ENCODE peak calls at places on chromosomes 16 and 17, in four cellular contexts. T, M, D and Z are unnamed samples.
A peak's percentile ranks its signal among the peaks of the same experiment; 100 is the strongest.

GRCh38 chr16:69863882-69864281 is 87.3 kb upstream of the CLEC18A start:
- DNase-seq in T (no peak), D (no peak), M (no peak), Z (no peak)

GRCh38 chr17:57834146-57834741 is 15.6 kb downstream of the MRPS23 start:
- DNase-seq in M (no peak), T (peak; percentile 66), D (no peak), Z (no peak)

GRCh38 chr16:22324787-22325597 is 27.8 kb downstream of the POLR3E start:
- DNase-seq in T (no peak), D (no peak), M (no peak), Z (no peak)

GRCh38 chr17:73787721-73788051 is 143.4 kb upstream of the SDK2 start:
- DNase-seq in M (peak; percentile 27), D (no peak), T (no peak), Z (no peak)

GRCh38 chr16:13767215-13767614 is 152.7 kb upstream of the ERCC4 start:
- DNase-seq in M (peak; percentile 37), T (peak; percentile 46), D (no peak), Z (no peak)

GRCh38 chr16:11801481-11802021 is 4.5 kb upstream of the ZC3H7A start:
- DNase-seq in T (no peak), D (peak; percentile 65), M (no peak), Z (peak; percentile 66)

GRCh38 chr17:78318407-78318806 is 41.5 kb downstream of the SOCS3 start:
- DNase-seq in M (no peak), T (no peak), D (no peak), Z (no peak)

GRCh38 chr17:65552214-65552613 is 9.2 kb downstream of the AXIN2 start:
- DNase-seq in T (no peak), M (no peak), D (no peak), Z (no peak)

GRCh38 chr16:89478576-89479221 is 11.7 kb downstream of the ANKRD11 start:
- DNase-seq in M (no peak), T (peak; percentile 95), D (peak; percentile 52), Z (peak; percentile 69)

GRCh38 chr16:67537636-67538591 is 9.3 kb downstream of the RIPOR1 start:
- DNase-seq in T (peak; percentile 45), D (no peak), M (no peak), Z (peak; percentile 63)

GRCh38 chr17:82931696-82932060 is 91.9 kb upstream of the ZNF750 start:
- DNase-seq in M (no peak), D (peak; percentile 94), T (no peak), Z (no peak)

GRCh38 chr16:57859331-57859730 is 57.0 kb upstream of the KIFC3 start:
- DNase-seq in T (peak; percentile 95), M (peak; percentile 36), D (peak; percentile 34), Z (peak; percentile 29)

GRCh38 chr17:33113281-33114010 is 121.8 kb downstream of the SPACA3 start:
- DNase-seq in D (peak; percentile 2), M (no peak), T (no peak), Z (no peak)

GRCh38 chr16:75997606-75998005 is 271.3 kb upstream of the CPHXL start:
- DNase-seq in T (no peak), D (no peak), M (no peak), Z (no peak)

GRCh38 chr16:57140866-57141668 is 44.8 kb downstream of the PSME3IP1 start:
- DNase-seq in T (no peak), D (no peak), M (no peak), Z (no peak)

GRCh38 chr16:82675300-82675699 is 48.5 kb downstream of the CDH13 start:
- DNase-seq in T (no peak), M (no peak), D (peak; percentile 49), Z (peak; percentile 32)

GRCh38 chr17:3887394-3887793 is 5.5 kb downstream of the CAMKK1 start:
- DNase-seq in T (no peak), M (no peak), D (no peak), Z (no peak)

GRCh38 chr17:3887811-3888210 is 5.0 kb downstream of the CAMKK1 start:
- DNase-seq in T (peak; percentile 28), D (no peak), M (no peak), Z (no peak)

GRCh38 chr17:3889613-3890012 is 3.2 kb downstream of the CAMKK1 start:
- DNase-seq in D (no peak), T (no peak), M (no peak), Z (no peak)

GRCh38 chr17:3890082-3890892 is 2.6 kb downstream of the CAMKK1 start:
- DNase-seq in M (no peak), D (peak; percentile 91), T (no peak), Z (peak; percentile 4)

GRCh38 chr17:3888343-3889171 is 4.3 kb downstream of the CAMKK1 start:
- DNase-seq in T (peak; percentile 81), M (no peak), D (peak; percentile 94), Z (peak; percentile 44)
- H3K4ac ChIP-seq in T (no peak overlapping the region), M (no peak overlapping the region), D (peak overlapping the region; percentile 87), Z (no peak overlapping the region)

DNA sequence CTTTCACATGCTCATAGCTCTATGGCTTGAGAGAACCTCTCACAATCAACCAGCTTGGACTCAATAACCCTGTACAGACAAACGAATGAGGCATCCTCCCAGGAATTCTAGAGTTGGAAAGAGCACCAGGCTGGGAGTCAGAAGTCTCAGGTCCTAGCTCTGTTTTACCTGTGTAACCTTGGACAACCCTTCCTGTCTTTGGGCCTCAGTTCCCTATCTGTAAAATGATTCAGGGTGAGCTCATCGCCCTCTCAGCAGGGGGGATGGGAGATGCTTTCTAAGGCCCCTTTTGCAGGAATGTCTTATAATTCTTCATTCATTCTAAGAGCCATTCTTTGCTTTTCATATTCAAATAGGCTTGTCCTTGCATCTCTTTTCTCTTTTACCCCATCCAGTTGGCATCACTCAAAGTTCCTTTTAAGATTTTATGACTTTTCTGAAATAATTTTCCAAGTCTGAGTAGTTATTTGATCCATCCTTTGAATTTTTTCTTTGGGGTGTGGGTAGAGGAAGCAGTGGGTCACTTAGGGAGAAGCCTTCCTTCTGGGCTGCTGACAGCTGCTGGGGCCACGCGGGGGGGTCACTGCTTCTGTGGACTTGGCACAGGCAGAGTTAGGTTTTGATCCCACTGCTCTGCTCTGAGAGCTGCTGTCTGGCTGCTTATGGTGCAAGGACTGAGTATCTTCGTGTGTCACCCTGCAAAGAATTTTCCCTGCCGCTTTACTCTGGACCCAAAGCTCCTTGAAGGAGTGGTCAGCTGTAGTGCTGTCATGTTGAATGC is 102.7 kb downstream of the UTP18 start:
- DNase-seq in T (peak; percentile 42), M (no peak), D (no peak), Z (no peak)
- H3K4ac ChIP-seq in T (no peak overlapping the region), M (no peak overlapping the region), D (no peak overlapping the region), Z (no peak overlapping the region)

GRCh38 chr17:39455919-39456318 is 4.9 kb upstream of the MED1 start:
- DNase-seq in M (no peak), T (no peak), D (no peak), Z (no peak)

GRCh38 chr17:39450051-39450450 is 1.0 kb downstream of the MED1 start:
- DNase-seq in T (peak; percentile 8), D (no peak), M (no peak), Z (peak; percentile 58)

DNA sequence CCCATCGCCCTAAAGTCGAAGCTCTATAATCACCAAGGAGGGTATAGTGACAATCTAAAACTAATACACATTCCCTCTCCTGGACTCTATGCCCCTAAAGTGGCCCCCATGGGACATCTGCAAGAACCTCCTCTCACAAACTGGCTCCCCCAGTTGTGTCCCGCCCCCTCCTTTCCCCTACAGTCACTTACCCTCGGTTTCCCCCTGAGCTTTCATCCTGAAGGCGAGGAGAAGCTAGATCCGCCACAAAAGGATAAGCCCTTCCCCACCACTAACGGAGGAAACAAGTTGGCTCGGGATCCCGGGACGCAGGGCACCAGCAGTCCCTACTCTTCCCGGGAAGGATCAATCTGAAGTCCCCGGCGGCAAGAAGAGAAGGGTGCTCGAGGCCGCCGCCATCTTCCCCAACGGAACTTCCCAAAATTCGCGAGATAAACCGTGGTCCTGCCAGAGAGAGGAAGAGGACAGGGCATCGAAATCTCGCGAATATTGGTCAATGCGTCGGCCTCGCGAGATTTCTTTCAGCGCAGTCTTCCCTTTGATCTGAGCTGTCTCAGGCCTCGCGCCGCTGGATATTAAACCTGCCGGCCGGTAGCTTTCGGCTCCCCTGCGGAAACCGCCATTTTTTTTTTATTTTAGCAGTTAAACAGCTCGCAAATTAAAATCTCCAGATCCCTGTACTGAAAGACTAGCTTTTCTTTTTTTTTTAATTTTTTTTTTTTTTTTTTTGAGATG is at the start of gene MED1:
- DNase-seq in D (peak; percentile 98), T (peak; percentile 99), M (peak; percentile 97), Z (peak; percentile 97)
- H3K4ac ChIP-seq in D (peak within 1 kb of the TSS; percentile 97), T (peak within 1 kb of the TSS; percentile 17), M (no peak within 1 kb of the TSS), Z (peak within 1 kb of the TSS; percentile 94)

DNA sequence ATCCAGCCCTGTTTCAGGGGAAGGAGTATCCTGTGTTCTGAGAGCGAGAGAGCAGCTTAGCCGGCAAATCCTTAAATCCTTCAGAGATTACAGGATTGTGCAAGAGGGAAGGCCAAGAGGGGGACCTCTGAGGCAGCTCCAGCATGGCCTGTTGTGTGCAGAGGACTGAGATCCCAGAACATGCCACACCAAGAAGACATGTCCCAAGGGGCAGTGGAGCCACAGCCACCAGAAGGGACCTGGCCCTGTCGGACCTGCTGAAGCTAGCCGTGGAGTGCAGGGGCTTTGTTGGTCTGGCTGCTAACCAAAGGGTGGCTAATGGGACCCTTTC is 1.6 kb upstream of the MRC2 start:
- DNase-seq in M (no peak), T (peak; percentile 47), D (no peak), Z (no peak)
- H3K4ac ChIP-seq in M (no peak overlapping the region), T (no peak overlapping the region), D (peak overlapping the region; percentile 10), Z (no peak overlapping the region)

DNA sequence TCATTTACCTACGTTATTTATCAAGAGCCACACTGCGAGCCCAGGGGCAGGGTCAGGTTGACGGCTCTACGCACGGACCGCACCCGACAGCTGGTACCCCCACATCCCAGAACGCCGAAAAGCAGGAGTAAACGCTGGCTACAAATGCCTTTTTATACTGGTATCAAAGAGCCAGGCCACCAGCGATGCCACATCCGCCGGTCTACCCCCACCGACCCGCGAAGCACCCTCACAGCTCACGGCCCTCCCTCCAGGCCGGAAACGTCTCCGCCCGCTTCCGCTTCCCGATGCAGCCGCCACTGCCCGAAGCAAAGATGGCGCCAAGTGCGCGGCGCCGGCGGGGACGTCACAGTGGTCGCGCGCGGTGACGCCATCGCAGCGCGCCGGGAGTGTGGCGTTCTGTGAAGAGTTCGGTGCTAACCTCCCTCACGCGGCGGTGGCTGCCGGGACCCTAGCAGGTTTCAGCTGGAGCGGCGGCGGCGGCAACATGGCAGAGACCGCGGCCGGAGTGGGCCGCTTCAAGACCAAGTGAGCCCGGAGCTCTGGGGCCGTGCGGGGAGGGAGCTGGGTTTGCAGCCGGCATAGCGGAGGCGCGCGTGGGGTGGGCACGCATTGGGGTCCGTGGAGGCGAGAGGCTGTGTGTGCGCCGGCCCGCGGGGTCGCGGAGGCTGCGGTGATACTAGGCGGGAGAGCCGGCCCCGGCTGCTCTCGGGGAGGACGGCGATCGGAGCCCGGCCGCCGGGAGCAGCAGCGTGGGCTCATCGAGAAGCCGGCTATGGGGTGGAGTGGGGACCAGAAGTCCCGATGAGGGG is at the start of gene TBL3:
- DNase-seq in M (peak; percentile 95), D (peak; percentile 92), T (peak; percentile 97), Z (peak; percentile 99)
- H3K4ac ChIP-seq in M (peak within 1 kb of the TSS; percentile 95), D (peak within 1 kb of the TSS; percentile 92), T (peak within 1 kb of the TSS; percentile 25), Z (peak within 1 kb of the TSS; percentile 76)

GRCh38 chr16:48614759-48615158 is 4.8 kb upstream of the N4BP1 start:
- DNase-seq in T (no peak), D (no peak), M (no peak), Z (no peak)

GRCh38 chr16:48611329-48612137 is 1.6 kb upstream of the N4BP1 start:
- DNase-seq in T (peak; percentile 89), D (no peak), M (no peak), Z (peak; percentile 97)

GRCh38 chr16:48612621-48613020 is 2.6 kb upstream of the N4BP1 start:
- DNase-seq in T (no peak), M (no peak), D (no peak), Z (no peak)

GRCh38 chr16:48616571-48616970 is 6.6 kb upstream of the N4BP1 start:
- DNase-seq in D (no peak), T (no peak), M (no peak), Z (no peak)

GRCh38 chr16:48613061-48613957 is 3.3 kb upstream of the N4BP1 start:
- DNase-seq in M (no peak), T (peak; percentile 61), D (peak; percentile 90), Z (peak; percentile 92)
- H3K4ac ChIP-seq in M (no peak overlapping the region), T (no peak overlapping the region), D (peak overlapping the region; percentile 76), Z (no peak overlapping the region)

GRCh38 chr17:27576429-27577123 is 54.4 kb upstream of the LGALS9 start:
- DNase-seq in D (peak; percentile 74), T (peak; percentile 75), M (no peak), Z (peak; percentile 85)
- H3K4ac ChIP-seq in D (peak overlapping the region; percentile 100), T (no peak overlapping the region), M (no peak overlapping the region), Z (no peak overlapping the region)